ENCODE peak calls at places on chromosomes 2 and 18, in nine cellular contexts. U is mesothelial cell of epicardium, Y is fibroblast of pulmonary artery, L is testis, O is B cell, D is endothelial cell of umbilical vein, I is NB4, X is foreskin fibroblast, T is nephron progenitor cell. C is an unnamed sample.

GRCh38 chr2:112644155-112644932 is 1.4 kb upstream of the SLC20A1 start:
- DNase-seq in U (no peak), Y (peak; percentile 40), L (no peak), O (no peak), D (no peak), I (no peak), X (no peak), T (no peak), C (no peak)

GRCh38 chr18:35038881-35039491 is 2.2 kb upstream of the MAPRE2 start:
- DNase-seq in U (no peak), Y (no peak), L (no peak), O (peak; percentile 32), D (peak; percentile 73), I (peak; percentile 80), X (no peak), T (no peak), C (no peak)

GRCh38 chr2:205012961-205013360 is 467.7 kb downstream of the PARD3B start:
- DNase-seq in U (no peak), Y (no peak), L (no peak), O (no peak), D (no peak), I (no peak), X (no peak), T (no peak), C (no peak)

GRCh38 chr2:46002507-46002883 is 294.7 kb upstream of the EPAS1 start:
- DNase-seq in U (no peak), Y (peak; percentile 45), L (no peak), O (no peak), D (no peak), I (no peak), X (peak; percentile 39), T (no peak), C (no peak)

GRCh38 chr2:6356127-6356761 is 509.5 kb downstream of the CMPK2 start:
- DNase-seq in U (no peak), Y (no peak), L (no peak), O (no peak), D (no peak), I (no peak), X (no peak), T (no peak), C (no peak)

GRCh38 chr2:223046470-223047053 is 5.4 kb upstream of the KCNE4 start:
- DNase-seq in U (no peak), Y (no peak), L (no peak), O (no peak), D (no peak), I (peak; percentile 45), X (no peak), T (no peak), C (no peak)

GRCh38 chr2:70124983-70125480 is 37.8 kb downstream of the PCBP1 start:
- DNase-seq in U (peak; percentile 40), Y (peak; percentile 54), L (peak; percentile 69), O (peak; percentile 85), D (peak; percentile 59), I (peak; percentile 84), X (no peak), T (peak; percentile 62), C (peak; percentile 59)

GRCh38 chr2:149885468-149885867 is 297.9 kb upstream of the MMADHC start:
- DNase-seq in U (no peak), Y (no peak), L (no peak), O (no peak), D (no peak), I (no peak), X (no peak), T (no peak), C (no peak)

GRCh38 chr2:39107724-39108273 is 13.1 kb downstream of the SOS1 start:
- DNase-seq in U (no peak), Y (no peak), L (no peak), O (no peak), D (no peak), I (no peak), X (no peak), T (no peak), C (no peak)

GRCh38 chr2:37615808-37616673 is 55.4 kb downstream of the CDC42EP3 start:
- DNase-seq in U (no peak), Y (no peak), L (no peak), O (peak; percentile 49), D (peak; percentile 54), I (peak; percentile 51), X (no peak), T (no peak), C (no peak)

GRCh38 chr2:144217853-144218633 is 301.9 kb downstream of the ZEB2 start:
- DNase-seq in U (no peak), Y (no peak), L (no peak), O (no peak), D (no peak), I (no peak), X (no peak), T (no peak), C (no peak)

GRCh38 chr2:112582314-112582746 is 2.1 kb upstream of the CHCHD5 start:
- DNase-seq in U (no peak), Y (peak; percentile 78), L (peak; percentile 32), O (no peak), D (peak; percentile 69), I (peak; percentile 77), X (peak; percentile 44), T (peak; percentile 21), C (no peak)

GRCh38 chr2:8511868-8512612 is 169.8 kb upstream of the ID2 start:
- DNase-seq in U (no peak), Y (peak; percentile 16), L (no peak), O (no peak), D (no peak), I (peak; percentile 72), X (no peak), T (no peak), C (peak; percentile 27)

GRCh38 chr2:201118957-201119848 is 3.2 kb downstream of the CFLAR start:
- DNase-seq in U (no peak), Y (peak; percentile 62), L (no peak), O (no peak), D (peak; percentile 68), I (peak; percentile 86), X (no peak), T (no peak), C (no peak)

GRCh38 chr2:201116959-201117734 is 1.2 kb downstream of the CFLAR start:
- DNase-seq in U (no peak), Y (peak; percentile 93), L (peak; percentile 63), O (peak; percentile 58), D (peak; percentile 94), I (peak; percentile 93), X (peak; percentile 80), T (no peak), C (no peak)

GRCh38 chr2:201116115-201116958 is at the start of gene CFLAR:
- DNase-seq in U (no peak), Y (peak; percentile 77), L (peak; percentile 76), O (peak; percentile 76), D (peak; percentile 81), I (peak; percentile 96), X (peak; percentile 67), T (peak; percentile 55), C (no peak)

GRCh38 chr2:201120500-201120899 is 4.5 kb downstream of the CFLAR start:
- DNase-seq in U (no peak), Y (no peak), L (no peak), O (no peak), D (no peak), I (peak; percentile 36), X (no peak), T (no peak), C (no peak)

GRCh38 chr2:201118121-201118956 is 2.4 kb downstream of the CFLAR start:
- DNase-seq in U (peak; percentile 45), Y (peak; percentile 86), L (peak; percentile 95), O (peak; percentile 72), D (peak; percentile 90), I (peak; percentile 99), X (peak; percentile 73), T (peak; percentile 69), C (no peak)
- TF ChIP-seq CTCF in U (no peak), Y (peak; percentile 43), L (peak; percentile 40), O (peak; percentile 55), D (peak; percentile 20), I (peak; percentile 33), X (peak; percentile 10), T (no peak), C (peak; percentile 75)

GRCh38 chr2:162091325-162092007 is 17.5 kb upstream of the DPP4 start:
- DNase-seq in U (no peak), Y (no peak), L (no peak), O (no peak), D (peak; percentile 41), I (no peak), X (no peak), T (no peak), C (no peak)
- TF ChIP-seq CTCF in U (no peak), Y (peak; percentile 14), L (no peak), O (no peak), D (no peak), I (no peak), X (peak; percentile 15), T (no peak), C (no peak)

GRCh38 chr2:237744613-237745249 is 53.8 kb upstream of the RBM44 start:
- DNase-seq in U (peak; percentile 66), Y (peak; percentile 72), L (peak; percentile 86), O (peak; percentile 88), D (peak; percentile 86), I (peak; percentile 64), X (no peak), T (peak; percentile 88), C (no peak)

GRCh38 chr2:237746302-237747080 is 52.1 kb upstream of the RBM44 start:
- DNase-seq in U (no peak), Y (no peak), L (no peak), O (no peak), D (no peak), I (no peak), X (no peak), T (no peak), C (no peak)

GRCh38 chr2:237743561-237744269 is 54.9 kb upstream of the RBM44 start:
- DNase-seq in U (no peak), Y (peak; percentile 20), L (no peak), O (no peak), D (peak; percentile 68), I (no peak), X (no peak), T (no peak), C (no peak)

GRCh38 chr2:237744270-237744612 is 54.3 kb upstream of the RBM44 start:
- DNase-seq in U (no peak), Y (no peak), L (no peak), O (no peak), D (no peak), I (no peak), X (no peak), T (no peak), C (no peak)

GRCh38 chr2:237745250-237745613 is 53.3 kb upstream of the RBM44 start:
- DNase-seq in U (no peak), Y (no peak), L (no peak), O (no peak), D (no peak), I (no peak), X (no peak), T (no peak), C (no peak)
- TF ChIP-seq CTCF in U (no peak), Y (no peak), L (no peak), O (peak; percentile 7), D (no peak), I (no peak), X (no peak), T (no peak), C (peak; percentile 43)

GRCh38 chr2:102915128-102915527 is 153.3 kb downstream of the TMEM182 start:
- DNase-seq in U (no peak), Y (peak; percentile 52), L (no peak), O (no peak), D (no peak), I (no peak), X (no peak), T (no peak), C (no peak)

DNA sequence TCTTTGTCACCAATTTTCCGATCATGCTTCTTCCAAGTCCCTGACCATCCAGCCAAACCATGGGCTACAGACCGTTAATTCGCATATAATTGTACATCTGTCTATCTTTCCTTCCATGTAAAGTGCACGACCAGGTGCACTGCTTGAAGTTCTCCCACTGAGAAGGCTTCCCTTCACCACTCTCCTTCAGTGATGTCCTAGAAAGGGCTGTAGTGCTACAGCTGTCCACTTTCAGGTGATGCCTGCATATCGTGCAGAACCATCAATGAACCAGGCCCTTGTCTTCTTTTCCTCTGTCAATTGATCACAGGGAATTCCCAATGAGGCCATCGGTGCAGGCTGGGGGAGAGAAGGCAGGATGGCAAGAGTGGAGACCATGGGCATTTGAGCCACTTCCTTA is 148.9 kb downstream of the TMEM182 start:
- DNase-seq in U (no peak), Y (no peak), L (no peak), O (no peak), D (no peak), I (no peak), X (no peak), T (no peak), C (no peak)
- TF ChIP-seq CTCF in U (no peak), Y (no peak), L (no peak), O (no peak), D (no peak), I (no peak), X (no peak), T (no peak), C (no peak)

C was measured in chondrocyte.